ENCODE peak calls at places on chromosomes 7 and 10, in nine cellular contexts. O is IMR-90; V is colonic mucosa; N is GM23338; Z is PC-3; Q is thoracic aorta; J is tibial artery; T is pancreas; Y is CD8-positive, alpha-beta T cell. G is an unnamed sample.
A peak's percentile ranks its signal among the peaks of the same experiment; 100 is the strongest.

GRCh38 chr10:101625821-101626412 is 37.8 kb downstream of the DPCD start:
- DNase-seq in Z (no peak), Q (no peak), T (no peak), O (no peak), V (no peak), J (no peak), Y (no peak), N (no peak), G (no peak)

GRCh38 chr10:113168560-113168959 is 218.5 kb downstream of the TCF7L2 start:
- DNase-seq in T (no peak), V (no peak), O (no peak), Z (no peak), Y (no peak), J (no peak), Q (no peak), N (no peak), G (no peak)

GRCh38 chr7:122695816-122696215 is 3.1 kb downstream of the RNF133 start:
- DNase-seq in Y (no peak), T (no peak), J (no peak), V (no peak), O (no peak), N (no peak), Z (no peak), Q (no peak), G (no peak)

GRCh38 chr7:85535974-85536729 is 349.3 kb upstream of the SEMA3D start:
- DNase-seq in Q (no peak), Z (no peak), J (no peak), O (peak; percentile 33), Y (no peak), N (peak; percentile 17), T (no peak), V (no peak), G (no peak)

GRCh38 chr10:11482306-11482705 is 129.1 kb downstream of the USP6NL start:
- DNase-seq in V (no peak), J (no peak), N (no peak), O (no peak), T (no peak), Y (no peak), Z (no peak), Q (no peak), G (no peak)

GRCh38 chr10:21488246-21488953 is 37.1 kb downstream of the SKIDA1 start:
- DNase-seq in N (no peak), Y (no peak), Q (no peak), J (no peak), O (no peak), T (no peak), Z (no peak), V (no peak), G (no peak)

GRCh38 chr7:90212149-90212495 is 582 bp downstream of the STEAP2 start:
- DNase-seq in T (no peak), Q (no peak), Z (peak; percentile 6), O (no peak), J (no peak), Y (no peak), V (peak; percentile 46), N (peak; percentile 35), G (no peak)

GRCh38 chr7:142799483-142799882 is 28.7 kb downstream of the PRSS2 start:
- DNase-seq in O (no peak), Q (no peak), Y (no peak), J (no peak), N (no peak), Z (no peak), T (no peak), V (no peak), G (no peak)

GRCh38 chr7:26061340-26062239 is 90.4 kb upstream of the NFE2L3 start:
- DNase-seq in V (peak; percentile 88), J (peak; percentile 59), N (peak; percentile 95), Z (peak; percentile 80), Q (no peak), Y (peak; percentile 65), T (peak; percentile 76), O (peak; percentile 7), G (peak; percentile 70)

GRCh38 chr7:39882148-39882784 is 67.8 kb upstream of the CDK13 start:
- DNase-seq in Z (no peak), Y (no peak), J (no peak), V (peak; percentile 22), Q (no peak), N (no peak), O (no peak), T (no peak), G (no peak)

GRCh38 chr7:4208586-4208985 is 473.5 kb upstream of the FOXK1 start:
- DNase-seq in Y (no peak), O (no peak), V (no peak), T (no peak), N (no peak), Q (no peak), Z (no peak), J (no peak), G (no peak)

GRCh38 chr7:40839881-40840280 is 705.1 kb downstream of the SUGCT start:
- DNase-seq in J (no peak), N (no peak), Z (no peak), T (no peak), Q (no peak), O (peak; percentile 14), Y (no peak), V (no peak), G (no peak)

GRCh38 chr7:33882040-33882800 is 23.1 kb upstream of the BMPER start:
- DNase-seq in Q (no peak), N (no peak), V (peak; percentile 26), T (no peak), J (peak; percentile 74), Y (no peak), Z (no peak), O (no peak), G (no peak)

GRCh38 chr10:51389415-51390342 is 309.7 kb downstream of the CSTF2T start:
- DNase-seq in T (peak; percentile 10), N (peak; percentile 78), O (peak; percentile 99), J (no peak), Q (no peak), V (peak; percentile 79), Y (no peak), Z (peak; percentile 100), G (peak; percentile 5)

GRCh38 chr10:4016214-4016740 is 231.3 kb upstream of the KLF6 start:
- DNase-seq in J (no peak), T (no peak), O (no peak), V (peak; percentile 12), Z (no peak), Y (no peak), Q (no peak), N (no peak), G (no peak)

GRCh38 chr10:67696029-67696428 is at the start of gene CTNNA3:
- DNase-seq in V (no peak), N (no peak), Z (no peak), J (no peak), T (no peak), Q (no peak), O (no peak), Y (no peak), G (no peak)

GRCh38 chr10:32909461-32909860 is 48.6 kb downstream of the ITGB1 start:
- DNase-seq in J (no peak), Z (no peak), Y (no peak), T (no peak), O (peak; percentile 41), Q (no peak), V (no peak), N (no peak), G (no peak)

GRCh38 chr10:1035201-1035600 is 9.5 kb upstream of the IDI2 start:
- DNase-seq in J (no peak), V (no peak), N (no peak), T (no peak), O (no peak), Z (no peak), Q (no peak), Y (no peak), G (no peak)

GRCh38 chr10:75107756-75108683 is 3.4 kb upstream of the SAMD8 start:
- DNase-seq in T (no peak), Y (no peak), O (no peak), J (no peak), Z (no peak), Q (no peak), V (no peak), N (no peak), G (no peak)

GRCh38 chr10:48448796-48449195 is 142.3 kb downstream of the MAPK8 start:
- DNase-seq in Y (no peak), Q (no peak), T (no peak), J (peak; percentile 17), Z (peak; percentile 63), N (no peak), O (peak; percentile 80), V (no peak), G (no peak)

GRCh38 chr10:73991846-73992245 is 6.1 kb upstream of the VCL start:
- DNase-seq in T (no peak), Z (no peak), O (no peak), V (peak; percentile 38), Q (no peak), Y (peak; percentile 76), J (peak; percentile 35), N (no peak), G (peak; percentile 73)

GRCh38 chr10:132977807-132978206 is 35.4 kb upstream of the CFAP46 start:
- DNase-seq in Q (no peak), T (no peak), Z (no peak), N (peak; percentile 48), J (peak; percentile 8), O (no peak), Y (no peak), V (no peak), G (no peak)
- TF ChIP-seq CTCF in Q (no peak), T (no peak), Z (no peak), N (no peak), J (no peak), O (no peak), Y (no peak), V (no peak), G (no peak)

GRCh38 chr7:47322731-47323130 is 259.2 kb downstream of the TNS3 start:
- DNase-seq in Q (no peak), V (no peak), O (no peak), N (no peak), J (no peak), Z (no peak), T (no peak), Y (no peak), G (no peak)
- H3K27ac ChIP-seq in Q (no peak overlapping the region), V (no peak overlapping the region), O (no peak overlapping the region), N (no peak overlapping the region), J (no peak overlapping the region), Z (no peak overlapping the region), T (no peak overlapping the region), Y (no peak overlapping the region), G (no peak overlapping the region)

DNA sequence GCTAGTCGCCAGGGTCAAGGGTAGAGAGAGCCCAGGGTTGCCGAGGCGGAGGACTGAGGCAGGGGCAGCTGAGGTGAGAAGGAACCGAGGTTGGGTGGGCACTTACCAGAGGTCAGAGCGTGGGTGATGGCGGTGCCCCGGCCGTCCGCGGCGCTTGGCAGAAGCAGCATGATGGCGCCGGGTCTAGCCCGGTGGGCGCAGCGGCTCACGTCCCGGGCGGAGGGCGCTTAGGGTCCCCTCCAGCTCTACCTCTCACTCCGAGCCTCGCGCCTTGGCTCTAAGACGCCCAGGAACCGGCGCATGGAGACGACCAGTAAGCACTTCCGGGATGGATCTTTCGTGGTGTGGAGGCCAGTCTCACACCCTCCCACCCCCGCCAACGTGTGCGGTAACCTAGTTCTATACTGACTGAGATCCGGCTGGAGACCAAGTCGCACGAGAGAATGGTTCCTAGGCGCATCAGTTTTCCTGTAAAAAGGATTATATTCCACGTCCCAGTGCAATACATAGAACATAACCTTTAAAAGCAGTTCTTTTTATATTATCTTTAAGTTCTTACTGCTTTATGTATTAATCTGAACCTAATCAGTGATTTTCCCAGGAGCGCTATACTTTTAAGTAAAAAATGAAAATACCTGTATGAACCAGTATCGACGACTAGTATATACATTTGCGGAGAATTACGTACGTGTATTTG is at the start of gene DNAJC2:
- DNase-seq in Q (peak; percentile 64), O (peak; percentile 94), T (peak; percentile 83), Y (peak; percentile 76), J (peak; percentile 87), V (peak; percentile 90), Z (peak; percentile 88), N (peak; percentile 96), G (peak; percentile 75)
- TF ChIP-seq CTCF in Q (no peak), O (no peak), T (no peak), Y (no peak), J (no peak), V (no peak), Z (no peak), N (no peak), G (no peak)

GRCh38 chr7:101116898-101117297 is 10.0 kb upstream of the SERPINE1 start:
- DNase-seq in N (no peak), Z (no peak), T (no peak), Q (no peak), V (no peak), O (no peak), Y (no peak), J (no peak), G (no peak)
- H3K27ac ChIP-seq in N (no peak overlapping the region), Z (no peak overlapping the region), T (no peak overlapping the region), Q (peak overlapping the region; percentile 88), V (no peak overlapping the region), O (peak overlapping the region; percentile 86), Y (no peak overlapping the region), J (peak overlapping the region; percentile 68), G (no peak overlapping the region)

G was measured in CD4-positive, alpha-beta T cell.